ENCODE peak calls at places on chromosomes 1 and 21, in eight cellular contexts. V is GM12878, U is breast epithelium, R is prostate gland, F is HL-60, O is esophagus muscularis mucosa, M is stomach, D is H1. B is an unnamed sample.

GRCh38 chr1:53686371-53687267 is 52.3 kb downstream of the GLIS1 start:
- DNase-seq in V (no peak), M (no peak), O (no peak), R (no peak), U (no peak), F (no peak), D (no peak), B (no peak)

GRCh38 chr1:18927654-18928272 is 25.4 kb upstream of the ALDH4A1 start:
- DNase-seq in V (no peak), U (no peak), D (no peak), M (no peak), O (no peak), F (peak), R (no peak), B (no peak)

GRCh38 chr1:68725353-68725752 is 228.5 kb upstream of the DEPDC1 start:
- DNase-seq in M (no peak), F (no peak), O (no peak), V (no peak), R (no peak), U (no peak), D (no peak), B (no peak)

GRCh38 chr1:15950302-15950701 is 25.6 kb downstream of the ZBTB17 start:
- DNase-seq in V (no peak), O (no peak), R (no peak), M (no peak), F (no peak), D (no peak), U (no peak), B (no peak)

GRCh38 chr21:37210017-37210593 is 57.0 kb downstream of the VPS26C start:
- DNase-seq in R (no peak), U (no peak), F (peak), D (no peak), M (no peak), O (no peak), V (no peak), B (no peak)

GRCh38 chr1:100536031-100536430 is 1.9 kb upstream of the GPR88 start:
- DNase-seq in O (no peak), F (no peak), R (no peak), U (no peak), D (no peak), V (peak), M (no peak), B (no peak)

GRCh38 chr21:35338281-35338680 is 289.2 kb upstream of the RUNX1 start:
- DNase-seq in O (no peak), U (no peak), D (no peak), R (no peak), F (no peak), M (no peak), V (no peak), B (no peak)

GRCh38 chr1:101291562-101292035 is 54.8 kb downstream of the S1PR1 start:
- DNase-seq in V (no peak), M (no peak), U (peak), O (no peak), D (no peak), R (no peak), F (peak), B (no peak)

GRCh38 chr21:38956791-38957571 is 151.3 kb downstream of the ETS2 start:
- DNase-seq in D (no peak), F (peak), R (no peak), O (no peak), V (no peak), U (no peak), M (peak), B (no peak)

GRCh38 chr21:33078907-33079582 is 9.1 kb downstream of the OLIG1 start:
- DNase-seq in R (peak), M (no peak), U (peak), O (no peak), F (peak), V (peak), D (no peak), B (peak)

GRCh38 chr1:186208405-186209129 is 166.5 kb downstream of the TPR start:
- DNase-seq in O (no peak), R (no peak), M (no peak), D (no peak), V (no peak), F (no peak), U (no peak), B (no peak)

GRCh38 chr1:7511381-7511780 is 259.7 kb upstream of the VAMP3 start:
- DNase-seq in U (no peak), M (no peak), O (no peak), D (no peak), F (no peak), V (no peak), R (no peak), B (no peak)

GRCh38 chr1:43552813-43553212 is 22.1 kb downstream of the PTPRF start:
- DNase-seq in O (no peak), U (peak), V (no peak), R (peak), F (no peak), D (no peak), M (peak), B (no peak)

GRCh38 chr21:35323947-35324346 is 274.8 kb upstream of the RUNX1 start:
- DNase-seq in F (no peak), M (no peak), R (no peak), U (no peak), D (no peak), V (no peak), O (peak), B (no peak)

GRCh38 chr21:18522181-18522771 is 118.7 kb upstream of the TMPRSS15 start:
- DNase-seq in U (no peak), D (no peak), R (no peak), F (no peak), M (no peak), O (no peak), V (no peak), B (no peak)

GRCh38 chr1:151001592-151001991 is 5.1 kb downstream of the MINDY1 start:
- DNase-seq in U (no peak), M (no peak), F (peak), O (no peak), D (no peak), R (no peak), V (no peak), B (no peak)

GRCh38 chr1:74205236-74205635 is 7.2 kb downstream of the FPGT start:
- DNase-seq in F (no peak), V (no peak), R (no peak), U (no peak), M (no peak), O (no peak), D (no peak), B (no peak)

GRCh38 chr1:51421961-51422360 is 91.6 kb upstream of the TTC39A start:
- DNase-seq in U (no peak), O (no peak), D (no peak), R (no peak), F (no peak), M (no peak), V (no peak), B (peak)

GRCh38 chr1:234535763-234536515 is 57.0 kb upstream of the TARBP1 start:
- DNase-seq in O (peak), R (peak), M (peak), F (no peak), U (peak), V (no peak), D (no peak), B (no peak)

GRCh38 chr1:62012095-62012494 is 182.6 kb upstream of the L1TD1 start:
- DNase-seq in M (no peak), D (no peak), O (no peak), U (no peak), R (no peak), V (no peak), F (no peak), B (no peak)
- TF ChIP-seq POLR2AphosphoS5 in M (no peak), D (no peak), O (no peak), U (no peak), R (no peak), V (no peak), F (no peak), B (no peak)

GRCh38 chr1:2104621-2105427 is 54.6 kb downstream of the PRKCZ start:
- DNase-seq in V (no peak), D (no peak), F (peak), O (no peak), M (no peak), U (no peak), R (no peak), B (no peak)
- TF ChIP-seq CTCF in V (no peak), D (peak), F (no peak), O (no peak), M (no peak), U (no peak), R (no peak), B (no peak)

GRCh38 chr1:75797606-75798216 is 1.0 kb downstream of the MSH4 start:
- DNase-seq in V (no peak), U (no peak), F (no peak), D (no peak), R (no peak), O (no peak), M (no peak), B (no peak)
- TF ChIP-seq POLR2AphosphoS5 in V (no peak), U (no peak), F (no peak), D (no peak), R (no peak), O (no peak), M (no peak), B (no peak)

GRCh38 chr1:183304466-183305122 is 113.6 kb downstream of the NMNAT2 start:
- DNase-seq in V (no peak), R (no peak), O (no peak), F (no peak), U (no peak), D (no peak), M (no peak), B (no peak)
- TF ChIP-seq CTCF in V (no peak), R (no peak), O (no peak), F (no peak), U (no peak), D (no peak), M (no peak), B (no peak)

GRCh38 chr1:91651671-91652071 is 151.0 kb downstream of the CDC7 start:
- DNase-seq in D (no peak), F (no peak), R (no peak), M (no peak), V (no peak), O (peak), U (no peak), B (no peak)
- TF ChIP-seq POLR2AphosphoS5 in D (no peak), F (no peak), R (no peak), M (no peak), V (no peak), O (no peak), U (no peak), B (no peak)

DNA sequence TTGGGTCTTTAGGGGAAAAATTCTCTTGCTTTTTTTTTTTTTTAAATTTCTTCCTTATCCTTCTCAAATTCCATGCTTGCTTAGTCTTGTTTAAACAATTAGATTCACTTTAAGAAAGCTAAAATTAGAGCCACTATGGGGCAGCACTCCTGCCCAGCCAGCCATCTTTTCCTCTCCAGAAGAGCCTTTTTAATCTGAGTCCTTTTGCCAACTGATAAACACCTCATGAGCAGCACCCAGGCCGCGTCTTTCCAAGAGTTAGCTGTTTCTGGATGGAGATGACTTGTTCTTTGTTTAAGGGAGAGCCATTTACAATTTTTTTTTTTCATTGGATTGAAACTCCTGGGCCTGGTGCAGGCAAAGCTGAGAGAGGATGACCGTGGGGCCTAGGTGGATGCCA is 53.3 kb upstream of the TSPAN2 start:
- DNase-seq in V (no peak), F (no peak), R (no peak), M (no peak), O (peak), U (no peak), D (no peak), B (no peak)
- TF ChIP-seq CTCF in V (no peak), F (no peak), R (no peak), M (no peak), O (no peak), U (no peak), D (no peak), B (no peak)

GRCh38 chr1:161498646-161499045 is 6.6 kb upstream of the FCGR2A start:
- DNase-seq in R (no peak), F (no peak), O (no peak), U (no peak), M (no peak), D (no peak), V (no peak), B (no peak)

GRCh38 chr1:161499099-161500078 is 5.9 kb upstream of the FCGR2A start:
- DNase-seq in D (no peak), O (no peak), M (no peak), V (peak), F (no peak), R (no peak), U (no peak), B (no peak)

GRCh38 chr1:161494069-161494735 is 11.1 kb upstream of the FCGR2A start:
- DNase-seq in U (no peak), O (no peak), R (no peak), F (no peak), M (no peak), D (no peak), V (no peak), B (no peak)

GRCh38 chr1:161492827-161493226 is 12.4 kb upstream of the FCGR2A start:
- DNase-seq in U (no peak), F (no peak), V (no peak), M (no peak), O (no peak), R (no peak), D (no peak), B (no peak)

DNA sequence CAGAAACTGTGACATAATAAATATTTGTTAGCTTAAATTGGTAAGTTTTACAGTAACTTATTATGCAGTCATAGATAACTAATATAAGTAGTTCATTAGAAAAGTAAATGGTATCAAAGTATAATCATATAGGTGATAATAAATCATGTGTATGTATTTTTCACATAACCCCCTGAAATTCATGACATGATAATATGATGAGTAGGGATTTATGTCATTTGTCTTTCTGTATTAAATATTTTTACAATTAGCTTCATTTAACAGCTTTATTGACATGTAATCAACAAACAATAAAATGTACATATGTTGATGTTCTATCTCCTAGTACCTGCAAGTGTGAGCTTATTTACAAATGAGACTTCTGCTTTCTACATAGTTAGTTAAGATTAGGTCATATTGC is 9.8 kb upstream of the FCGR2A start:
- DNase-seq in F (no peak), R (no peak), V (no peak), O (no peak), D (no peak), U (no peak), M (no peak), B (no peak)
- TF ChIP-seq POLR2AphosphoS5 in F (no peak), R (no peak), V (no peak), O (no peak), D (no peak), U (no peak), M (no peak), B (no peak)